ENCODE peak calls at places on chromosomes 2 and 18, in ten cellular contexts. Z is heart left ventricle; P is SK-N-SH; J is iPS DF 6.9; O is DND-41; D is CD8-positive, alpha-beta T cell; C is right lobe of liver; I is Peyer's patch; N is CD8-positive, alpha-beta memory T cell; W is PC-3. V is an unnamed sample.

GRCh38 chr2:120439637-120440384 is 93.9 kb downstream of the INHBB start:
- DNase-seq in Z (no peak), P (no peak), J (no peak), O (no peak), D (no peak), C (no peak), I (no peak), N (no peak), W (no peak), V (no peak)

GRCh38 chr2:43265006-43265770 is 38.8 kb upstream of the ZFP36L2 start:
- DNase-seq in Z (peak; percentile 53), P (no peak), J (no peak), O (no peak), D (no peak), C (no peak), I (no peak), N (no peak), W (no peak), V (no peak)

GRCh38 chr2:30645745-30646119 is 161.5 kb downstream of the CAPN13 start:
- DNase-seq in Z (no peak), P (no peak), J (no peak), O (no peak), D (no peak), C (no peak), I (no peak), N (no peak), W (no peak), V (no peak)

GRCh38 chr2:179987916-179988315 is 19.2 kb downstream of the CWC22 start:
- DNase-seq in Z (no peak), P (no peak), J (no peak), O (no peak), D (no peak), C (no peak), I (no peak), N (no peak), W (no peak), V (no peak)

GRCh38 chr2:217222511-217222910 is 362.6 kb upstream of the TNP1 start:
- DNase-seq in Z (no peak), P (no peak), J (no peak), O (no peak), D (no peak), C (no peak), I (no peak), N (no peak), W (no peak), V (no peak)

GRCh38 chr2:119104414-119104813 is 54.1 kb downstream of the C1QL2 start:
- DNase-seq in Z (no peak), P (no peak), J (no peak), O (no peak), D (no peak), C (no peak), I (no peak), N (no peak), W (no peak), V (no peak)

GRCh38 chr2:121078869-121079268 is 206.1 kb downstream of the TFCP2L1 start:
- DNase-seq in Z (no peak), P (no peak), J (no peak), O (no peak), D (no peak), C (no peak), I (no peak), N (no peak), W (no peak), V (no peak)

GRCh38 chr2:16862474-16862873 is 196.8 kb upstream of the CYRIA start:
- DNase-seq in Z (no peak), P (no peak), J (no peak), O (no peak), D (no peak), C (no peak), I (no peak), N (no peak), W (no peak), V (no peak)

GRCh38 chr2:11305338-11305737 is 39.1 kb downstream of the ROCK2 start:
- DNase-seq in Z (no peak), P (no peak), J (no peak), O (no peak), D (no peak), C (no peak), I (no peak), N (no peak), W (no peak), V (no peak)

GRCh38 chr2:112583497-112584133 is 794 bp upstream of the CHCHD5 start:
- DNase-seq in Z (no peak), P (peak; percentile 22), J (no peak), O (no peak), D (no peak), C (no peak), I (no peak), N (no peak), W (peak; percentile 32), V (no peak)

GRCh38 chr2:3605013-3605961 is 10.4 kb downstream of the COLEC11 start:
- DNase-seq in Z (no peak), P (peak; percentile 97), J (no peak), O (no peak), D (no peak), C (peak; percentile 78), I (no peak), N (peak; percentile 73), W (peak; percentile 48), V (peak; percentile 35)

GRCh38 chr18:75216212-75216925 is 5.8 kb downstream of the TSHZ1 start:
- DNase-seq in Z (no peak), P (no peak), J (no peak), O (no peak), D (no peak), C (no peak), I (peak; percentile 34), N (no peak), W (no peak), V (no peak)

GRCh38 chr18:75216926-75217303 is 6.3 kb downstream of the TSHZ1 start:
- DNase-seq in Z (no peak), P (no peak), J (no peak), O (no peak), D (no peak), C (peak; percentile 59), I (peak; percentile 51), N (no peak), W (no peak), V (no peak)

GRCh38 chr18:75214766-75215515 is 4.3 kb downstream of the TSHZ1 start:
- DNase-seq in Z (no peak), P (no peak), J (no peak), O (no peak), D (no peak), C (no peak), I (peak; percentile 79), N (no peak), W (no peak), V (no peak)

GRCh38 chr18:75213610-75214009 is 3.0 kb downstream of the TSHZ1 start:
- DNase-seq in Z (no peak), P (no peak), J (no peak), O (no peak), D (no peak), C (no peak), I (no peak), N (no peak), W (peak; percentile 46), V (no peak)

GRCh38 chr18:75215663-75216062 is 5.1 kb downstream of the TSHZ1 start:
- DNase-seq in Z (no peak), P (no peak), J (no peak), O (no peak), D (no peak), C (no peak), I (no peak), N (no peak), W (no peak), V (no peak)
- H3K27ac ChIP-seq in Z (no peak overlapping the region), P (no peak overlapping the region), J (no peak overlapping the region), O (peak overlapping the region; percentile 51), D (no peak overlapping the region), C (peak overlapping the region; percentile 69), I (peak overlapping the region; percentile 29), N (no peak overlapping the region), W (no peak overlapping the region), V (no peak overlapping the region)

GRCh38 chr2:215966951-215967350 is 46.4 kb downstream of the MREG start:
- DNase-seq in Z (no peak), P (peak; percentile 29), J (no peak), O (no peak), D (no peak), C (no peak), I (no peak), N (no peak), W (peak; percentile 68), V (no peak)
- H3K4me1 ChIP-seq in Z (no peaks in the 10 kb centered on the region), P (no peaks in the 10 kb centered on the region), J (no peaks in the 10 kb centered on the region), O (no peaks in the 10 kb centered on the region), D (no peaks in the 10 kb centered on the region), C (no peaks in the 10 kb centered on the region), I (no peaks in the 10 kb centered on the region), N (no peaks in the 10 kb centered on the region), W (peaks cover 17% of the 10 kb centered on the region), V (no peaks in the 10 kb centered on the region)

DNA sequence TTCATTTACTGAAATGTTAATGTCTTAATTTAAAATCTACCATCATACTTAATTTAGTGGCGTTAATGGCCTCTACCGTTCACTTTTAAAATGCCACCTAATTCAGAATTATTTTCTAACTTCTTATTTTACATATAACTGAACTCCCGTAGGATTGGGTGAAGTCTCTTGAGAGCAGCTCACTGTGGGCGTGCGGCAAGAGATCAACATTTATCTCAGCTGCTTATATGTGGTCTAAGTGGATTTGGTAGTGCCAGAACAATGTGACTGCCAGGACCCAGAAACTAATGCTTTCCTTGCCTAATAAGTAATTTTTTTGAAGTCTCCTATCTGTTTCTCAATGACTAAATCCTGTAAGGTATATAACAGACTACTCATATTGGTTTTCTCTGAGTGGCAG is 11.1 kb upstream of the NFE2L2 start:
- DNase-seq in Z (no peak), P (no peak), J (no peak), O (no peak), D (no peak), C (no peak), I (no peak), N (no peak), W (no peak), V (no peak)
- H3K27ac ChIP-seq in Z (no peak overlapping the region), P (no peak overlapping the region), J (no peak overlapping the region), O (no peak overlapping the region), D (no peak overlapping the region), C (no peak overlapping the region), I (no peak overlapping the region), N (no peak overlapping the region), W (no peak overlapping the region), V (peak overlapping the region; percentile 51)

GRCh38 chr2:164847291-164847690 is 5.7 kb upstream of the COBLL1 start:
- DNase-seq in Z (no peak), P (no peak), J (no peak), O (no peak), D (no peak), C (no peak), I (no peak), N (no peak), W (no peak), V (no peak)

GRCh38 chr2:164850235-164850634 is 8.6 kb upstream of the COBLL1 start:
- DNase-seq in Z (no peak), P (no peak), J (no peak), O (no peak), D (no peak), C (no peak), I (no peak), N (no peak), W (no peak), V (no peak)

GRCh38 chr2:164852086-164852485 is 10.5 kb upstream of the COBLL1 start:
- DNase-seq in Z (no peak), P (no peak), J (no peak), O (no peak), D (no peak), C (no peak), I (no peak), N (no peak), W (no peak), V (no peak)

GRCh38 chr2:164849506-164849905 is 7.9 kb upstream of the COBLL1 start:
- DNase-seq in Z (no peak), P (no peak), J (no peak), O (no peak), D (no peak), C (no peak), I (no peak), N (no peak), W (no peak), V (no peak)

GRCh38 chr2:164847966-164848365 is 6.3 kb upstream of the COBLL1 start:
- DNase-seq in Z (no peak), P (peak; percentile 49), J (no peak), O (no peak), D (no peak), C (no peak), I (no peak), N (no peak), W (no peak), V (no peak)
- H3K4me1 ChIP-seq in Z (no peaks in the 10 kb centered on the region), P (no peaks in the 10 kb centered on the region), J (no peaks in the 10 kb centered on the region), O (no peaks in the 10 kb centered on the region), D (no peaks in the 10 kb centered on the region), C (no peaks in the 10 kb centered on the region), I (peaks cover 5% of the 10 kb centered on the region), N (no peaks in the 10 kb centered on the region), W (peaks cover 9% of the 10 kb centered on the region), V (peaks cover 15% of the 10 kb centered on the region)